ENCODE peak calls at places on chromosomes 6 and 20, in eight cellular contexts. R is lower lobe of right lung, F is pancreas, I is fibroblast of the aortic adventitia, K is cardiac fibroblast, G is A549, L is esophagus squamous epithelium, J is aorta. A is an unnamed sample.
A peak's percentile ranks its signal among the peaks of the same experiment; 100 is the strongest.

GRCh38 chr6:165678904-165679303 is 15.9 kb upstream of the PDE10A start:
- DNase-seq in R (no peak), F (no peak), I (no peak), K (no peak), G (no peak), L (no peak), J (no peak), A (no peak)

GRCh38 chr6:33815854-33816253 is 12.1 kb upstream of the MLN start:
- DNase-seq in R (peak; percentile 35), F (no peak), I (no peak), K (peak; percentile 28), G (no peak), L (no peak), J (no peak), A (no peak)

GRCh38 chr6:167706313-167707109 is 120.2 kb upstream of the AFDN start:
- DNase-seq in R (no peak), F (no peak), I (no peak), K (no peak), G (no peak), L (no peak), J (no peak), A (no peak)

GRCh38 chr6:1560281-1561058 is 49.2 kb upstream of the FOXC1 start:
- DNase-seq in R (no peak), F (no peak), I (no peak), K (no peak), G (no peak), L (no peak), J (no peak), A (no peak)

GRCh38 chr6:11043961-11044711 is at the start of gene ELOVL2:
- DNase-seq in R (no peak), F (peak; percentile 84), I (peak; percentile 12), K (peak; percentile 17), G (peak; percentile 56), L (no peak), J (no peak), A (no peak)

GRCh38 chr6:131519670-131520436 is 53.2 kb upstream of the ARG1 start:
- DNase-seq in R (no peak), F (no peak), I (peak; percentile 54), K (peak; percentile 62), G (peak; percentile 52), L (no peak), J (no peak), A (peak; percentile 2)

GRCh38 chr6:147222160-147222838 is 18.1 kb downstream of the STXBP5 start:
- DNase-seq in R (no peak), F (no peak), I (peak; percentile 51), K (peak; percentile 57), G (peak; percentile 10), L (no peak), J (no peak), A (no peak)

GRCh38 chr20:61252601-61253263 is 671 bp downstream of the CDH4 start:
- DNase-seq in R (no peak), F (peak; percentile 65), I (no peak), K (peak; percentile 20), G (peak; percentile 22), L (no peak), J (no peak), A (no peak)

GRCh38 chr6:131317516-131317915 is 182.2 kb downstream of the AKAP7 start:
- DNase-seq in R (no peak), F (no peak), I (peak; percentile 15), K (no peak), G (no peak), L (no peak), J (no peak), A (no peak)

GRCh38 chr6:166156942-166157341 is 10.7 kb downstream of the TBXT start:
- DNase-seq in R (no peak), F (no peak), I (peak; percentile 22), K (peak; percentile 24), G (peak; percentile 17), L (no peak), J (no peak), A (no peak)

GRCh38 chr20:46206025-46206424 is 87.9 kb downstream of the CD40 start:
- DNase-seq in R (peak; percentile 72), F (no peak), I (peak; percentile 52), K (peak; percentile 70), G (no peak), L (no peak), J (peak; percentile 79), A (peak; percentile 4)

GRCh38 chr20:51199920-51200319 is 177.0 kb upstream of the KCNG1 start:
- DNase-seq in R (no peak), F (no peak), I (no peak), K (no peak), G (no peak), L (no peak), J (no peak), A (no peak)

GRCh38 chr6:106256201-106256968 is 69.2 kb downstream of the ATG5 start:
- DNase-seq in R (no peak), F (no peak), I (peak; percentile 43), K (peak; percentile 60), G (peak; percentile 18), L (no peak), J (no peak), A (no peak)

GRCh38 chr20:63734946-63735858 is 1.3 kb upstream of the LIME1 start:
- DNase-seq in R (no peak), F (peak; percentile 55), I (no peak), K (no peak), G (no peak), L (no peak), J (peak; percentile 54), A (no peak)

DNA sequence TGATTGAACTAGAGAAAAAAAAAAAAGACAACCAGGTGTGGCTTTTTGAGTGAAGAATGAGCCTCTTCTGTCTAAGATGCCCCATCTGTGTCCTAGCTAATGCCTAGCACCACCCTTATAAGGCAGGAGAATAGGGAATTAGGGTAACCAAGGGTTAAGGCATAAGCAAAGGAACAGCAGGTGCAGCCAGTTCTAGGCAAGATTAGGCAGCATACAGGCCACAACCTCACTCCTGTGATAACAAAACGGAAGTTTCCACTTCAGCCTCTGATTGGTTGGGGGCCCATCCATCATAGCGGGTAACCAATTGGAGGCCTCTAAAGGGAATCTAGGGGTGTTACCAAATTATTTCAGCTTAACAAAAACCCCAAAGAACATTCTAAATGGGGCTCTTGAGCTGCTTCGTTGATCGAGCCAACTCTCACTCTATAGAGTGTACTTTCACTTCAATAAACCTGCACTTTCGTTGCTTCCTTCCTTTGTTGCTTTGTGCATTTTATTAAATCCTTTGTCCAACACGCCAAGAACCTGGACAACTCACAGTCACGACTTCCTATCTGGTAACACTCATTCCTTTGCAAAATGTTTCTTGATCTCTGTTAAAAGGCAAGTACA is 61.9 kb upstream of the TAGAP start:
- DNase-seq in R (peak; percentile 75), F (no peak), I (peak; percentile 60), K (peak; percentile 67), G (peak; percentile 59), L (no peak), J (peak; percentile 73), A (no peak)
- H3K4me3 ChIP-seq in R (peak overlapping the region; percentile 30), F (no peak overlapping the region), I (no peak overlapping the region), K (no peak overlapping the region), G (no peak overlapping the region), L (no peak overlapping the region), J (no peak overlapping the region), A (no peak overlapping the region)

GRCh38 chr6:30409184-30409583 is 64.2 kb downstream of the RPP21 start:
- DNase-seq in R (no peak), F (no peak), I (no peak), K (no peak), G (no peak), L (no peak), J (no peak), A (no peak)

DNA sequence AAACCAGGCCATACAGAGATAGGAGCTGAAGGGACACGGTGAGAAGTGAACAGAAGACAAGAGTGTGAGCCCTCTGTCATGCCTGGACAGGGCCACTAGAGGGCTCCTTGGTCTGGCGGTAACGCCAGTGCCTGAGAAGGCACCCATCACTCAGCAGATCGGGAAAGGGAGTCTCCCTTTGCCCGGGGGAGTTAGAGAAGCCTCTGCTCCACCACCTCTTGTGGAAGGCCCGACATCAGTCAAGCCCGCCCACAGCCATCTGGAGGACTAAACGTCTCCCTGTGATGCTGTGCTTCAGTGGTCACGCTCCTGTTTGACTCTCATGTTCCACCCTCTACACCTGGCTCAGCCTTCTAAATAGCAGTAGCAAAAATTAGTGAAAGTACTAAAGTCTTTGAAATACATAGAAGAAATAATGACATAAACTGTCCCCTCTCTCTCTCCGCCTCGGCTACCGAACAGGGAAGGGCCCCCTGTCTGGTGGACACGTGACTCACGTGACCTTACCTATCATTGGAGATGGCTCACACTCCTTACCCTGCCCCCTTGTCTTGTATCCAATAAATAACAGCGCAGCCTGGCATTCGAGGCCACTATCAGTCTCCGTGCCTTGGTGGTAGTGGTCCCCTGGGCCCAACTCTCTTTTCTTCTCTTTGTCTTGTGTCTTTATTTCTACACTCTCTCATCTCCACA is 66.7 kb downstream of the RPP21 start:
- DNase-seq in R (peak; percentile 61), F (peak; percentile 75), I (peak; percentile 39), K (peak; percentile 58), G (peak; percentile 51), L (no peak), J (peak; percentile 70), A (no peak)
- H3K4me3 ChIP-seq in R (no peak overlapping the region), F (no peak overlapping the region), I (no peak overlapping the region), K (no peak overlapping the region), G (no peak overlapping the region), L (no peak overlapping the region), J (no peak overlapping the region), A (no peak overlapping the region)

GRCh38 chr6:85451586-85452306 is 1.9 kb downstream of the NT5E start:
- DNase-seq in R (no peak), F (no peak), I (peak; percentile 39), K (no peak), G (peak; percentile 17), L (no peak), J (no peak), A (no peak)

GRCh38 chr6:85450578-85450884 is 648 bp downstream of the NT5E start:
- DNase-seq in R (no peak), F (no peak), I (peak; percentile 50), K (peak; percentile 50), G (no peak), L (no peak), J (no peak), A (no peak)

GRCh38 chr6:85449818-85450577 is at the start of gene NT5E:
- DNase-seq in R (peak; percentile 82), F (peak; percentile 78), I (peak; percentile 72), K (peak; percentile 80), G (peak; percentile 77), L (no peak), J (peak; percentile 92), A (no peak)

GRCh38 chr6:85452441-85452881 is 2.6 kb downstream of the NT5E start:
- DNase-seq in R (no peak), F (no peak), I (peak; percentile 87), K (peak; percentile 59), G (peak; percentile 28), L (no peak), J (no peak), A (no peak)

DNA sequence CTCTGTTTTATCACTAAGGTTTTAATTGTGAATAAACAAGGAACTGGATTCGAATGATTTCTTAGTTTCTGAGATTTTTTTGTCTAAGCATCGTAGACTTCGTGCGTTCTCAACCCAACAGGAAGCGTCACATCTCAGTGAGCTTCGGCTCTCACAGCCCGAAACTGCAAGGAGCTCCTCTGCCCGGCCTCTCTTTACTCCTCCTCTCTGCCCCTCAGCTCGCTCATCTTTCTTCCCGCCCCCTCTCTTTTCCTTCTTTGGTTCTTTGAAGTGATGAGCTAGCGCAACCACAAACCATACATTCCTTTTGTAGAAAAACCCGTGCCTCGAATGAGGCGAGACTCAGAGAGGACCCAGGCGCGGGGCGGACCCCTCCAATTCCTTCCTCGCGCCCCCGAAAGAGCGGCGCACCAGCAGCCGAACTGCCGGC is 480 bp upstream of the NT5E start:
- DNase-seq in R (no peak), F (no peak), I (peak; percentile 83), K (peak; percentile 84), G (peak; percentile 44), L (no peak), J (peak; percentile 55), A (no peak)
- H3K4me3 ChIP-seq in R (peak overlapping the region; percentile 66), F (peak overlapping the region; percentile 40), I (peak overlapping the region; percentile 91), K (peak overlapping the region; percentile 82), G (peak overlapping the region; percentile 84), L (peak overlapping the region; percentile 54), J (peak overlapping the region; percentile 75), A (peak overlapping the region; percentile 95)

GRCh38 chr6:43271944-43272343 is 26.1 kb upstream of the SLC22A7 start:
- DNase-seq in R (no peak), F (no peak), I (no peak), K (no peak), G (no peak), L (no peak), J (no peak), A (no peak)
- H3K4me3 ChIP-seq in R (no peak overlapping the region), F (no peak overlapping the region), I (no peak overlapping the region), K (no peak overlapping the region), G (no peak overlapping the region), L (no peak overlapping the region), J (no peak overlapping the region), A (no peak overlapping the region)

A was measured in kidney epithelial cell.